ENCODE peak calls at places on chromosomes 5 and 9, in five cellular contexts. One of them, this sample, is unnamed.

GRCh38 chr9:4563105-4563504 is 72.8 kb downstream of the SLC1A1 start:
- DNase-seq in A549: no peak
- DNase-seq in cardiac muscle cell: no peak
- DNase-seq in GM06990: no peak
- DNase-seq in brain microvascular endothelial cell: no peak
- DNase-seq in this sample: no peak

GRCh38 chr5:1105350-1106265 is 6.3 kb downstream of the SLC12A7 start:
- DNase-seq in A549: peak; percentile 71
- DNase-seq in cardiac muscle cell: no peak
- DNase-seq in GM06990: no peak
- DNase-seq in brain microvascular endothelial cell: no peak
- DNase-seq in this sample: no peak

GRCh38 chr5:169581580-169582227 is 1.9 kb upstream of the SPDL1 start:
- DNase-seq in A549: peak; percentile 43
- DNase-seq in cardiac muscle cell: peak; percentile 80
- DNase-seq in GM06990: no peak
- DNase-seq in brain microvascular endothelial cell: peak; percentile 73
- DNase-seq in this sample: peak; percentile 64

GRCh38 chr5:171766875-171767274 is 18.7 kb upstream of the SMIM23 start:
- DNase-seq in A549: no peak
- DNase-seq in cardiac muscle cell: no peak
- DNase-seq in GM06990: no peak
- DNase-seq in brain microvascular endothelial cell: no peak
- DNase-seq in this sample: no peak

GRCh38 chr9:93808115-93809029 is 146.8 kb downstream of the BARX1 start:
- DNase-seq in A549: no peak
- DNase-seq in cardiac muscle cell: no peak
- DNase-seq in GM06990: no peak
- DNase-seq in brain microvascular endothelial cell: no peak
- DNase-seq in this sample: no peak

GRCh38 chr9:15357050-15357653 is 50.1 kb upstream of the TTC39B start:
- DNase-seq in A549: no peak
- DNase-seq in cardiac muscle cell: no peak
- DNase-seq in GM06990: peak; percentile 9
- DNase-seq in brain microvascular endothelial cell: no peak
- DNase-seq in this sample: no peak

GRCh38 chr5:74296685-74297084 is 343.8 kb downstream of the ENC1 start:
- DNase-seq in A549: no peak
- DNase-seq in cardiac muscle cell: peak; percentile 66
- DNase-seq in GM06990: no peak
- DNase-seq in brain microvascular endothelial cell: peak; percentile 71
- DNase-seq in this sample: peak; percentile 65

GRCh38 chr5:73496984-73497457 is 1.2 kb upstream of the BTF3 start:
- DNase-seq in A549: peak; percentile 80
- DNase-seq in cardiac muscle cell: peak; percentile 67
- DNase-seq in GM06990: no peak
- DNase-seq in brain microvascular endothelial cell: peak; percentile 40
- DNase-seq in this sample: peak; percentile 77

GRCh38 chr5:73437126-73438047 is 11.2 kb downstream of the FOXD1 start:
- DNase-seq in A549: peak; percentile 88
- DNase-seq in cardiac muscle cell: no peak
- DNase-seq in GM06990: no peak
- DNase-seq in brain microvascular endothelial cell: peak; percentile 53
- DNase-seq in this sample: peak; percentile 91

GRCh38 chr5:78985407-78986223 is 505 bp upstream of the ARSB start:
- DNase-seq in A549: peak; percentile 30
- DNase-seq in cardiac muscle cell: peak; percentile 38
- DNase-seq in GM06990: peak; percentile 69
- DNase-seq in brain microvascular endothelial cell: peak; percentile 56
- DNase-seq in this sample: peak; percentile 70

GRCh38 chr5:151270599-151270998 is 17.6 kb downstream of the GM2A start:
- DNase-seq in A549: peak; percentile 21
- DNase-seq in cardiac muscle cell: peak; percentile 9
- DNase-seq in GM06990: peak; percentile 37
- DNase-seq in brain microvascular endothelial cell: peak; percentile 81
- DNase-seq in this sample: peak; percentile 31

GRCh38 chr9:134962065-134962997 is 44.6 kb upstream of the FCN1 start:
- DNase-seq in A549: no peak
- DNase-seq in cardiac muscle cell: no peak
- DNase-seq in GM06990: no peak
- DNase-seq in brain microvascular endothelial cell: no peak
- DNase-seq in this sample: no peak

GRCh38 chr9:2180704-2181103 is 165.6 kb downstream of the SMARCA2 start:
- DNase-seq in A549: no peak
- DNase-seq in cardiac muscle cell: no peak
- DNase-seq in GM06990: no peak
- DNase-seq in brain microvascular endothelial cell: no peak
- DNase-seq in this sample: no peak

GRCh38 chr9:83425240-83425639 is 113.0 kb downstream of the FRMD3 start:
- DNase-seq in A549: no peak
- DNase-seq in cardiac muscle cell: no peak
- DNase-seq in GM06990: no peak
- DNase-seq in brain microvascular endothelial cell: no peak
- DNase-seq in this sample: no peak

GRCh38 chr5:158644301-158644700 is 455.4 kb downstream of the EBF1 start:
- DNase-seq in A549: no peak
- DNase-seq in cardiac muscle cell: peak; percentile 47
- DNase-seq in GM06990: no peak
- DNase-seq in brain microvascular endothelial cell: peak; percentile 35
- DNase-seq in this sample: no peak

GRCh38 chr5:134738963-134739661 is 764 bp downstream of the CAMLG start:
- DNase-seq in A549: peak; percentile 64
- DNase-seq in cardiac muscle cell: peak; percentile 47
- DNase-seq in GM06990: peak; percentile 20
- DNase-seq in brain microvascular endothelial cell: peak; percentile 35
- DNase-seq in this sample: peak; percentile 37

GRCh38 chr9:23821400-23822181 is 4.4 kb downstream of the ELAVL2 start:
- DNase-seq in A549: no peak
- DNase-seq in cardiac muscle cell: no peak
- DNase-seq in GM06990: no peak
- DNase-seq in brain microvascular endothelial cell: no peak
- DNase-seq in this sample: peak; percentile 49

GRCh38 chr5:179763215-179763945 is 30.4 kb upstream of the LTC4S start:
- DNase-seq in A549: peak; percentile 76
- DNase-seq in cardiac muscle cell: peak; percentile 89
- DNase-seq in GM06990: no peak
- DNase-seq in brain microvascular endothelial cell: peak; percentile 81
- DNase-seq in this sample: peak; percentile 89

GRCh38 chr9:19703702-19704101 is 85.1 kb downstream of the SLC24A2 start:
- DNase-seq in A549: no peak
- DNase-seq in cardiac muscle cell: no peak
- DNase-seq in GM06990: no peak
- DNase-seq in brain microvascular endothelial cell: no peak
- DNase-seq in this sample: no peak

GRCh38 chr5:52846443-52846842 is 58.7 kb downstream of the ITGA1 start:
- DNase-seq in A549: no peak
- DNase-seq in cardiac muscle cell: peak; percentile 67
- DNase-seq in GM06990: no peak
- DNase-seq in brain microvascular endothelial cell: no peak
- DNase-seq in this sample: no peak

GRCh38 chr5:149735066-149735465 is 5.0 kb downstream of the PPARGC1B start:
- DNase-seq in A549: no peak
- DNase-seq in cardiac muscle cell: no peak
- DNase-seq in GM06990: no peak
- DNase-seq in brain microvascular endothelial cell: peak; percentile 13
- DNase-seq in this sample: peak; percentile 4

GRCh38 chr5:90347462-90347861 is 62.1 kb downstream of the CETN3 start:
- DNase-seq in A549: no peak
- DNase-seq in cardiac muscle cell: no peak
- DNase-seq in GM06990: peak; percentile 19
- DNase-seq in brain microvascular endothelial cell: no peak
- DNase-seq in this sample: no peak

GRCh38 chr5:71586052-71586940 is 844 bp upstream of the MCCC2 start:
- DNase-seq in A549: no peak
- DNase-seq in cardiac muscle cell: peak; percentile 53
- DNase-seq in GM06990: no peak
- DNase-seq in brain microvascular endothelial cell: no peak
- DNase-seq in this sample: no peak

GRCh38 chr9:96565684-96566360 is 53.8 kb downstream of the CDC14B start:
- DNase-seq in A549: peak; percentile 15
- DNase-seq in cardiac muscle cell: peak; percentile 40
- DNase-seq in GM06990: peak; percentile 10
- DNase-seq in brain microvascular endothelial cell: no peak
- DNase-seq in this sample: peak; percentile 28

GRCh38 chr5:180631549-180632392 is 17.6 kb downstream of the FLT4 start:
- DNase-seq in A549: no peak
- DNase-seq in cardiac muscle cell: no peak
- DNase-seq in GM06990: no peak
- DNase-seq in brain microvascular endothelial cell: no peak
- DNase-seq in this sample: no peak

GRCh38 chr9:77575785-77576184 is 72.3 kb downstream of the GNA14 start:
- DNase-seq in A549: no peak
- DNase-seq in cardiac muscle cell: peak; percentile 53
- DNase-seq in GM06990: no peak
- DNase-seq in brain microvascular endothelial cell: no peak
- DNase-seq in this sample: peak; percentile 26

GRCh38 chr5:54844905-54845566 is 140.4 kb downstream of the ESM1 start:
- DNase-seq in A549: no peak
- DNase-seq in cardiac muscle cell: peak; percentile 79
- DNase-seq in GM06990: no peak
- DNase-seq in brain microvascular endothelial cell: no peak
- DNase-seq in this sample: peak; percentile 77

GRCh38 chr9:123064662-123065061 is 31.2 kb downstream of the GPR21 start:
- DNase-seq in A549: no peak
- DNase-seq in cardiac muscle cell: no peak
- DNase-seq in GM06990: no peak
- DNase-seq in brain microvascular endothelial cell: no peak
- DNase-seq in this sample: no peak
- H3K4me3 ChIP-seq in A549: no peak overlapping the region
- H3K4me3 ChIP-seq in cardiac muscle cell: no peak overlapping the region
- H3K4me3 ChIP-seq in GM06990: no peak overlapping the region
- H3K4me3 ChIP-seq in brain microvascular endothelial cell: no peak overlapping the region
- H3K4me3 ChIP-seq in this sample: no peak overlapping the region

DNA sequence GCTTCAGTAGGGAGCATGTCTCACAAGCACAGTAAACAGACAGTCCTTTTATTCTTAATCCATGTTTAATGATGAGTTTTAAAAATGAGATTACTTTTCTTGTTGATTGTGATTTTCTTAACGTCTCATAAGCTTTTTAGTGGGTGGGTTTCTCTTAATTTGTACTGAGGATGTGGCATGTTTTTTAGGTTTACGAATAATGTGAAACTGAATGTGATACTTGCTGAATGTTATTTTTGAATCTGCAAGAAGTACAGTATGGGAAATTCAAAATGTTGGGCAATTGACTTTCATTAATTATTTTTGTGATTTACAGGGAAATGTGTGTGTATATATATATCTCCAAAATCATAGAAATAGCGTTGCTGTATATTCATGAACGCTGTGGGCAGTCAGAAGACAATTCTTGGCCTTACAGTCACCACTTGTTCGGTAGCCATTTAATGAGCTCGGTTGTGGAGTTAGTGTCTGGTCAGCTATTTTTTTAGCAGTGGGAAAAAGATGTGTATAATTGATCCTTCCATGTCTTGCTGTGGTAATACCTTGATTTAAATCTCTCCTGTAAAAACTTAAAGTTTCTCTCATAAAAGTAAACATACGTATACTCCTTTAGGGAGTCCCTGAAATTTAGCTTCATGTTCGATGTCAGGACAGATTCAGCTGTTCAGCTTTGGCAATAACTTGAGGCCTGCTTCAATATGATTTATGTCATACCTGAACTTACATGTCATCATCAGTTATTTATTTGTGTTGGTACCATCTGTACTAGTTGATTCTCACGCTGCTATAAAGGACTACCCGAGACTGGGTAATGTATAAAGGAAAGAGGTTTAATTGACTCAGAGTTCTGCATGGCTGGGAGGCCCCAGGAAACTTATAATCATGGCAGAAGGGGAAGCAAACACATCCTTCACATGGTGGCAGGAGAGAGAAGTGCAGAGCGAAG is 15.0 kb downstream of the ICE1 start:
- DNase-seq in A549: no peak
- DNase-seq in cardiac muscle cell: no peak
- DNase-seq in GM06990: no peak
- DNase-seq in brain microvascular endothelial cell: no peak
- DNase-seq in this sample: no peak
- H3K4me3 ChIP-seq in A549: no peak overlapping the region
- H3K4me3 ChIP-seq in cardiac muscle cell: no peak overlapping the region
- H3K4me3 ChIP-seq in GM06990: peak overlapping the region; percentile 25
- H3K4me3 ChIP-seq in brain microvascular endothelial cell: no peak overlapping the region
- H3K4me3 ChIP-seq in this sample: no peak overlapping the region

DNA sequence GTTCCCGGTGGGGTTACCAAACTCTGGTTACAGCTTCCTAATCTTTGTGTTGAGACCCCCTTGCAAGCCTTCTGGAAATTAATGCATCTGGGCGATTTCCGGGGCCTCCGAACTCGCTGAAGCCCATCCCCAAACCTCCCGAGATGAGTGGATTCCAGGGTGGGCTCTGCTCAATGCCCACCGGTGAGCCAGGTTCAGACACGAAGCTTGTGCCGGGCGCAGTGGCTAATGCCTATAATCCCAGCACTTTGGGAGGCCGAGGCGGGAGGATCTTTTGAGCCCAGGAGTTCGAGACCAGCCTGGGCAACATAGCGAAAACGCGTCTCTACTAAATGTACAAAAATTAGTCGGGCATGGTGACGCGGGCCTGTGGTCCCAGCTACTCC is 371 bp upstream of the HACD4 start:
- DNase-seq in A549: no peak
- DNase-seq in cardiac muscle cell: no peak
- DNase-seq in GM06990: no peak
- DNase-seq in brain microvascular endothelial cell: no peak
- DNase-seq in this sample: no peak
- H3K4me3 ChIP-seq in A549: peak overlapping the region; percentile 57
- H3K4me3 ChIP-seq in cardiac muscle cell: peak overlapping the region; percentile 12
- H3K4me3 ChIP-seq in GM06990: peak overlapping the region; percentile 64
- H3K4me3 ChIP-seq in brain microvascular endothelial cell: peak overlapping the region; percentile 63
- H3K4me3 ChIP-seq in this sample: peak overlapping the region; percentile 46

GRCh38 chr5:131877873-131878272 is 67.6 kb downstream of the MEIKIN start:
- DNase-seq in A549: no peak
- DNase-seq in cardiac muscle cell: no peak
- DNase-seq in GM06990: no peak
- DNase-seq in brain microvascular endothelial cell: no peak
- DNase-seq in this sample: no peak
- H3K4me3 ChIP-seq in A549: no peak overlapping the region
- H3K4me3 ChIP-seq in cardiac muscle cell: no peak overlapping the region
- H3K4me3 ChIP-seq in GM06990: no peak overlapping the region
- H3K4me3 ChIP-seq in brain microvascular endothelial cell: no peak overlapping the region
- H3K4me3 ChIP-seq in this sample: no peak overlapping the region

GRCh38 chr9:137078701-137079400 is 1.5 kb downstream of the UAP1L1 start:
- DNase-seq in A549: no peak
- DNase-seq in cardiac muscle cell: no peak
- DNase-seq in GM06990: no peak
- DNase-seq in brain microvascular endothelial cell: no peak
- DNase-seq in this sample: no peak
- H3K4me3 ChIP-seq in A549: no peak overlapping the region
- H3K4me3 ChIP-seq in cardiac muscle cell: peak overlapping the region; percentile 40
- H3K4me3 ChIP-seq in GM06990: peak overlapping the region; percentile 73
- H3K4me3 ChIP-seq in brain microvascular endothelial cell: peak overlapping the region; percentile 70
- H3K4me3 ChIP-seq in this sample: peak overlapping the region; percentile 58

This sample was measured in astrocyte of the spinal cord.